ENCODE peak calls at places on chromosomes 12 and 14, in eight cellular contexts. I is C1 segment of cervical spinal cord; R is CD8-positive, alpha-beta T cell; E is RPMI7951; L is CD8-positive, alpha-beta memory T cell; V is nucleus accumbens; Q is NCI-H1694 treated with DMSO at 0.1 percent for 48 hours; F is NAMALWA. A is an unnamed sample.

GRCh38 chr12:77940011-77940423 is 109.3 kb downstream of the NAV3 start:
- DNase-seq in I (no peak), R (no peak), L (no peak), F (peak), Q (no peak), E (peak), V (no peak), A (no peak)

GRCh38 chr12:119036878-119037493 is 55.6 kb downstream of the SRRM4 start:
- DNase-seq in V (no peak), L (no peak), E (peak), R (no peak), F (peak), I (no peak), Q (peak), A (no peak)

GRCh38 chr12:4809449-4810218 is 89.4 kb downstream of the GALNT8 start:
- DNase-seq in F (no peak), I (no peak), L (no peak), R (no peak), E (no peak), Q (no peak), V (no peak), A (no peak)

GRCh38 chr12:1047898-1048660 is 57.1 kb downstream of the ERC1 start:
- DNase-seq in V (no peak), I (peak), F (no peak), R (no peak), E (no peak), Q (peak), L (no peak), A (no peak)

GRCh38 chr12:16955083-16955657 is 349.2 kb upstream of the LMO3 start:
- DNase-seq in I (no peak), F (no peak), R (no peak), Q (no peak), L (no peak), V (no peak), E (no peak), A (no peak)

GRCh38 chr12:30847259-30847658 is 79.3 kb upstream of the TSPAN11 start:
- DNase-seq in V (no peak), Q (peak), L (peak), E (peak), I (no peak), F (peak), R (no peak), A (no peak)

GRCh38 chr12:26120561-26121274 is 4.1 kb downstream of the BHLHE41 start:
- DNase-seq in I (no peak), L (no peak), R (no peak), V (no peak), F (no peak), E (no peak), Q (no peak), A (no peak)

GRCh38 chr14:21071225-21072041 is 1.3 kb downstream of the ARHGEF40 start:
- DNase-seq in F (peak), V (peak), L (no peak), I (peak), Q (peak), R (no peak), E (peak), A (no peak)

GRCh38 chr14:75979641-75980422 is 2.0 kb downstream of the TGFB3 start:
- DNase-seq in F (no peak), Q (peak), V (peak), L (no peak), I (no peak), E (no peak), R (no peak), A (no peak)

GRCh38 chr14:68471029-68471963 is 321.6 kb downstream of the ZFP36L1 start:
- DNase-seq in L (no peak), E (no peak), R (no peak), Q (no peak), F (peak), V (no peak), I (no peak), A (no peak)

GRCh38 chr14:105528197-105528858 is 1.9 kb downstream of the TMEM121 start:
- DNase-seq in F (peak), Q (peak), L (peak), R (peak), I (peak), V (peak), E (peak), A (peak)

GRCh38 chr12:34287986-34288962 is 266.0 kb downstream of the ALG10 start:
- DNase-seq in L (no peak), E (no peak), R (no peak), F (no peak), V (no peak), I (no peak), Q (no peak), A (no peak)

GRCh38 chr12:74424778-74425177 is 112.9 kb upstream of the ATXN7L3B start:
- DNase-seq in V (no peak), E (no peak), R (no peak), I (no peak), L (no peak), Q (no peak), F (no peak), A (no peak)

GRCh38 chr14:86013663-86014062 is 483.7 kb downstream of the FLRT2 start:
- DNase-seq in V (no peak), Q (no peak), R (no peak), E (no peak), F (no peak), L (no peak), I (no peak), A (no peak)

GRCh38 chr12:103571286-103571685 is 15.8 kb upstream of the STAB2 start:
- DNase-seq in V (peak), I (no peak), E (peak), F (no peak), L (no peak), R (no peak), Q (no peak), A (no peak)

GRCh38 chr14:76500011-76500410 is 124.1 kb downstream of the ESRRB start:
- DNase-seq in L (no peak), I (no peak), Q (peak), R (no peak), E (peak), F (no peak), V (no peak), A (no peak)

GRCh38 chr14:77470192-77470870 is 12.4 kb downstream of the AHSA1 start:
- DNase-seq in Q (no peak), V (no peak), I (no peak), L (no peak), R (no peak), E (no peak), F (no peak), A (no peak)

GRCh38 chr12:45464699-45465098 is 248.8 kb downstream of the ANO6 start:
- DNase-seq in R (no peak), L (no peak), V (no peak), I (no peak), E (no peak), Q (no peak), F (no peak), A (no peak)

GRCh38 chr14:54718046-54718445 is 151.1 kb downstream of the SAMD4A start:
- DNase-seq in V (no peak), F (no peak), L (no peak), Q (no peak), I (no peak), R (no peak), E (no peak), A (no peak)

GRCh38 chr12:77584860-77585259 is 245.8 kb upstream of the NAV3 start:
- DNase-seq in V (no peak), R (no peak), E (no peak), F (no peak), I (no peak), L (no peak), Q (peak), A (no peak)

GRCh38 chr12:21451529-21451928 is 14.1 kb downstream of the PYROXD1 start:
- DNase-seq in E (no peak), R (no peak), V (no peak), L (no peak), I (no peak), Q (no peak), F (no peak), A (no peak)

GRCh38 chr12:31728289-31728916 is 418 bp downstream of the AMN1 start:
- DNase-seq in F (no peak), I (peak), Q (no peak), V (peak), R (peak), L (no peak), E (no peak), A (no peak)

GRCh38 chr12:8823565-8824300 is 1.3 kb downstream of the A2ML1 start:
- DNase-seq in V (no peak), F (peak), R (no peak), L (no peak), E (no peak), Q (no peak), I (peak), A (no peak)

GRCh38 chr12:67426067-67426466 is 156.9 kb downstream of the CAND1 start:
- DNase-seq in L (no peak), V (no peak), Q (no peak), F (no peak), I (no peak), E (peak), R (no peak), A (no peak)

GRCh38 chr14:64693766-64694165 is 10.5 kb upstream of the PLEKHG3 start:
- DNase-seq in V (no peak), Q (peak), E (no peak), R (no peak), F (no peak), L (no peak), I (no peak), A (no peak)

GRCh38 chr12:121048442-121048841 is 9.4 kb upstream of the OASL start:
- DNase-seq in I (no peak), V (no peak), F (no peak), R (no peak), L (no peak), E (no peak), Q (no peak), A (no peak)

GRCh38 chr12:110917467-110917866 is 2.9 kb downstream of the MYL2 start:
- DNase-seq in V (no peak), E (peak), F (no peak), I (no peak), R (no peak), L (no peak), Q (no peak), A (no peak)

GRCh38 chr14:68846466-68846865 is 53.6 kb upstream of the ZFP36L1 start:
- DNase-seq in Q (no peak), F (no peak), L (no peak), E (no peak), V (no peak), I (no peak), R (no peak), A (no peak)

A was measured in effector CD4-positive, alpha-beta T cell.